ENCODE peak calls at places on chromosome 9, in six cellular contexts. U, S, N, J, W and C are unnamed samples.

GRCh38 chr9:70438341-70438924 is 24.0 kb upstream of the KLF9 start:
- DNase-seq in U (no peak), S (peak), N (no peak), J (no peak), W (peak), C (no peak)

GRCh38 chr9:107161338-107161737 is 121.7 kb upstream of the RAD23B start:
- DNase-seq in U (no peak), S (no peak), N (no peak), J (no peak), W (no peak), C (no peak)

GRCh38 chr9:15697459-15697858 is 144.6 kb downstream of the CCDC171 start:
- DNase-seq in U (no peak), S (peak), N (no peak), J (no peak), W (peak), C (peak)

GRCh38 chr9:106693546-106693945 is 169.4 kb upstream of the ZNF462 start:
- DNase-seq in U (no peak), S (no peak), N (no peak), J (no peak), W (no peak), C (no peak)

GRCh38 chr9:96382175-96382574 is 1.3 kb downstream of the SLC35D2 start:
- DNase-seq in U (no peak), S (peak), N (no peak), J (no peak), W (no peak), C (no peak)

GRCh38 chr9:109320338-109320733 is 523 bp downstream of the EPB41L4B start:
- DNase-seq in U (no peak), S (no peak), N (no peak), J (no peak), W (no peak), C (no peak)

GRCh38 chr9:95508968-95509850 is 7.6 kb downstream of the PTCH1 start:
- DNase-seq in U (peak), S (peak), N (peak), J (peak), W (peak), C (peak)

GRCh38 chr9:129480705-129481104 is 140.2 kb downstream of the C9orf50 start:
- DNase-seq in U (no peak), S (no peak), N (no peak), J (no peak), W (no peak), C (no peak)

GRCh38 chr9:135666534-135667402 is 3.7 kb downstream of the LCN9 start:
- DNase-seq in U (no peak), S (no peak), N (peak), J (no peak), W (no peak), C (no peak)

GRCh38 chr9:80649001-80649420 is 1040.3 kb downstream of the TLE1 start:
- DNase-seq in U (no peak), S (peak), N (no peak), J (no peak), W (peak), C (peak)

GRCh38 chr9:8622871-8623270 is 823.3 kb upstream of the DMAC1 start:
- DNase-seq in U (no peak), S (no peak), N (no peak), J (no peak), W (no peak), C (no peak)